ENCODE peak calls at places on chromosomes 16 and 17, in nine cellular contexts. E, D, Z, K, O, S, J, V and A are unnamed samples.

GRCh38 chr16:27217256-27217655 is 13.9 kb downstream of the KDM8 start:
- DNase-seq in E (no peak), O (no peak), S (no peak), V (peak; percentile 36), J (no peak), K (peak; percentile 79), Z (no peak), D (no peak), A (peak; percentile 88)

GRCh38 chr17:8581002-8581658 is 49.4 kb downstream of the MYH10 start:
- DNase-seq in K (no peak), S (no peak), E (no peak), J (no peak), Z (no peak), D (no peak), O (no peak), V (no peak), A (no peak)

GRCh38 chr17:8210761-8211458 is 535 bp upstream of the AURKB start:
- DNase-seq in V (no peak), E (no peak), O (no peak), S (no peak), K (no peak), Z (peak; percentile 39), D (no peak), J (no peak), A (no peak)

GRCh38 chr17:61815863-61816523 is 47.3 kb downstream of the BRIP1 start:
- DNase-seq in O (no peak), J (no peak), S (no peak), K (no peak), V (no peak), D (no peak), E (no peak), Z (no peak), A (no peak)

GRCh38 chr17:17994271-17994670 is 21.6 kb downstream of the DRC3 start:
- DNase-seq in K (peak; percentile 26), E (no peak), Z (no peak), S (no peak), O (peak; percentile 66), V (peak; percentile 82), J (peak; percentile 26), D (no peak), A (peak; percentile 31)

GRCh38 chr16:14088155-14088753 is 17.1 kb downstream of the MRTFB start:
- DNase-seq in O (peak; percentile 50), Z (no peak), V (no peak), E (no peak), S (no peak), K (no peak), D (no peak), J (no peak), A (peak; percentile 58)

GRCh38 chr17:30554839-30555751 is 77.9 kb downstream of the GOSR1 start:
- DNase-seq in E (no peak), V (peak; percentile 37), K (peak; percentile 36), S (peak; percentile 59), O (no peak), D (no peak), Z (no peak), J (no peak), A (no peak)

GRCh38 chr17:77546772-77547201 is 406.0 kb downstream of the SEC14L1 start:
- DNase-seq in J (peak; percentile 26), S (no peak), V (peak; percentile 85), E (no peak), O (no peak), D (no peak), Z (peak; percentile 82), K (no peak), A (no peak)

GRCh38 chr17:70168044-70168978 is 1.0 kb upstream of the KCNJ2 start:
- DNase-seq in K (peak; percentile 57), E (no peak), V (peak; percentile 79), Z (peak; percentile 86), D (no peak), S (peak; percentile 80), O (peak; percentile 69), J (peak; percentile 45), A (peak; percentile 94)

GRCh38 chr17:10105513-10106001 is 92.8 kb downstream of the GAS7 start:
- DNase-seq in J (no peak), S (no peak), D (no peak), Z (no peak), O (peak; percentile 61), K (peak; percentile 74), E (no peak), V (no peak), A (peak; percentile 66)

GRCh38 chr17:82101767-82102679 is 4.0 kb upstream of the FASN start:
- DNase-seq in O (no peak), Z (no peak), D (no peak), J (no peak), V (no peak), E (no peak), K (no peak), S (no peak), A (no peak)

GRCh38 chr17:288802-289356 is 63.7 kb downstream of the RPH3AL start:
- DNase-seq in K (no peak), Z (no peak), D (no peak), J (no peak), V (no peak), E (no peak), O (no peak), S (peak; percentile 27), A (no peak)

GRCh38 chr17:28379814-28380571 is 8.5 kb downstream of the SARM1 start:
- DNase-seq in D (no peak), V (no peak), O (no peak), Z (no peak), E (no peak), S (peak; percentile 37), J (no peak), K (no peak), A (peak; percentile 78)

GRCh38 chr17:28396635-28397239 is 9.3 kb downstream of the SLC46A1 start:
- DNase-seq in V (no peak), O (no peak), S (no peak), E (no peak), D (no peak), Z (no peak), K (no peak), J (no peak), A (no peak)

GRCh38 chr16:9092963-9093477 is 1.6 kb downstream of the HAPSTR1 start:
- DNase-seq in E (no peak), O (peak; percentile 42), D (peak; percentile 6), Z (peak; percentile 38), J (peak; percentile 16), K (no peak), V (peak; percentile 54), S (peak; percentile 67), A (no peak)

GRCh38 chr17:78939615-78940014 is 14.4 kb upstream of the TIMP2 start:
- DNase-seq in E (no peak), V (no peak), K (no peak), Z (no peak), O (no peak), J (no peak), D (no peak), S (no peak), A (peak; percentile 72)

GRCh38 chr17:2385240-2386202 is 15.3 kb downstream of the MNT start:
- DNase-seq in E (no peak), V (no peak), O (no peak), Z (no peak), K (no peak), J (peak; percentile 55), S (no peak), D (no peak), A (no peak)